ENCODE peak calls at places on chromosomes 11 and 22, in four cellular contexts. One of them, this sample, is unnamed.

GRCh38 chr11:6610591-6610990 is 1.4 kb downstream of the TAF10 start:
- DNase-seq in stimulated activated CD4-positive, alpha-beta T cell treated with anti-CD3 and anti-CD28 coated beads, Interleukin-15, amount 100 ng/mL, for 1 hour: no peak
- DNase-seq in HTR-8/SVneo: no peak
- DNase-seq in activated CD4-positive, alpha-beta T cell treated with anti-CD3 and anti-CD28 coated beads, Interleukin-2, amount 10 ng/mL, durations not matched to agents 7 days and 5 days: no peak
- DNase-seq in this sample: no peak

GRCh38 chr11:64591257-64592233 is 525 bp downstream of the SLC22A12 start:
- DNase-seq in activated CD4-positive, alpha-beta T cell treated with anti-CD3 and anti-CD28 coated beads, Interleukin-2, amount 10 ng/mL, durations not matched to agents 7 days and 5 days: no peak
- DNase-seq in stimulated activated CD4-positive, alpha-beta T cell treated with anti-CD3 and anti-CD28 coated beads, Interleukin-15, amount 100 ng/mL, for 1 hour: no peak
- DNase-seq in HTR-8/SVneo: no peak
- DNase-seq in this sample: no peak

GRCh38 chr11:74255741-74256369 is 55.6 kb downstream of the P4HA3 start:
- DNase-seq in stimulated activated CD4-positive, alpha-beta T cell treated with anti-CD3 and anti-CD28 coated beads, Interleukin-15, amount 100 ng/mL, for 1 hour: peak
- DNase-seq in HTR-8/SVneo: peak
- DNase-seq in activated CD4-positive, alpha-beta T cell treated with anti-CD3 and anti-CD28 coated beads, Interleukin-2, amount 10 ng/mL, durations not matched to agents 7 days and 5 days: peak
- DNase-seq in this sample: peak

GRCh38 chr22:20096574-20097420 is 16.8 kb downstream of the DGCR8 start:
- DNase-seq in stimulated activated CD4-positive, alpha-beta T cell treated with anti-CD3 and anti-CD28 coated beads, Interleukin-15, amount 100 ng/mL, for 1 hour: no peak
- DNase-seq in activated CD4-positive, alpha-beta T cell treated with anti-CD3 and anti-CD28 coated beads, Interleukin-2, amount 10 ng/mL, durations not matched to agents 7 days and 5 days: no peak
- DNase-seq in HTR-8/SVneo: no peak
- DNase-seq in this sample: no peak

GRCh38 chr11:62394825-62395538 is 23.9 kb upstream of the SCGB1A1 start:
- DNase-seq in activated CD4-positive, alpha-beta T cell treated with anti-CD3 and anti-CD28 coated beads, Interleukin-2, amount 10 ng/mL, durations not matched to agents 7 days and 5 days: peak
- DNase-seq in HTR-8/SVneo: peak
- DNase-seq in stimulated activated CD4-positive, alpha-beta T cell treated with anti-CD3 and anti-CD28 coated beads, Interleukin-15, amount 100 ng/mL, for 1 hour: no peak
- DNase-seq in this sample: peak

GRCh38 chr11:45052361-45052760 is 94.1 kb upstream of the PRDM11 start:
- DNase-seq in HTR-8/SVneo: no peak
- DNase-seq in activated CD4-positive, alpha-beta T cell treated with anti-CD3 and anti-CD28 coated beads, Interleukin-2, amount 10 ng/mL, durations not matched to agents 7 days and 5 days: no peak
- DNase-seq in stimulated activated CD4-positive, alpha-beta T cell treated with anti-CD3 and anti-CD28 coated beads, Interleukin-15, amount 100 ng/mL, for 1 hour: no peak
- DNase-seq in this sample: no peak

GRCh38 chr11:71332046-71332445 is 79.7 kb upstream of the SHANK2 start:
- DNase-seq in stimulated activated CD4-positive, alpha-beta T cell treated with anti-CD3 and anti-CD28 coated beads, Interleukin-15, amount 100 ng/mL, for 1 hour: no peak
- DNase-seq in activated CD4-positive, alpha-beta T cell treated with anti-CD3 and anti-CD28 coated beads, Interleukin-2, amount 10 ng/mL, durations not matched to agents 7 days and 5 days: no peak
- DNase-seq in HTR-8/SVneo: no peak
- DNase-seq in this sample: no peak

GRCh38 chr22:38257170-38257569 is 15.6 kb downstream of the TMEM184B start:
- DNase-seq in HTR-8/SVneo: no peak
- DNase-seq in activated CD4-positive, alpha-beta T cell treated with anti-CD3 and anti-CD28 coated beads, Interleukin-2, amount 10 ng/mL, durations not matched to agents 7 days and 5 days: no peak
- DNase-seq in stimulated activated CD4-positive, alpha-beta T cell treated with anti-CD3 and anti-CD28 coated beads, Interleukin-15, amount 100 ng/mL, for 1 hour: no peak
- DNase-seq in this sample: peak

GRCh38 chr11:117856892-117857291 is 19.6 kb downstream of the FXYD6 start:
- DNase-seq in stimulated activated CD4-positive, alpha-beta T cell treated with anti-CD3 and anti-CD28 coated beads, Interleukin-15, amount 100 ng/mL, for 1 hour: no peak
- DNase-seq in activated CD4-positive, alpha-beta T cell treated with anti-CD3 and anti-CD28 coated beads, Interleukin-2, amount 10 ng/mL, durations not matched to agents 7 days and 5 days: no peak
- DNase-seq in HTR-8/SVneo: no peak
- DNase-seq in this sample: no peak

GRCh38 chr11:128837627-128838026 is 29.5 kb downstream of the KCNJ1 start:
- DNase-seq in activated CD4-positive, alpha-beta T cell treated with anti-CD3 and anti-CD28 coated beads, Interleukin-2, amount 10 ng/mL, durations not matched to agents 7 days and 5 days: peak
- DNase-seq in stimulated activated CD4-positive, alpha-beta T cell treated with anti-CD3 and anti-CD28 coated beads, Interleukin-15, amount 100 ng/mL, for 1 hour: no peak
- DNase-seq in HTR-8/SVneo: no peak
- DNase-seq in this sample: no peak

GRCh38 chr11:46413755-46414465 is 22.3 kb upstream of the CHRM4 start:
- DNase-seq in HTR-8/SVneo: no peak
- DNase-seq in stimulated activated CD4-positive, alpha-beta T cell treated with anti-CD3 and anti-CD28 coated beads, Interleukin-15, amount 100 ng/mL, for 1 hour: no peak
- DNase-seq in activated CD4-positive, alpha-beta T cell treated with anti-CD3 and anti-CD28 coated beads, Interleukin-2, amount 10 ng/mL, durations not matched to agents 7 days and 5 days: peak
- DNase-seq in this sample: no peak

GRCh38 chr11:93773045-93773477 is 11.0 kb upstream of the MED17 start:
- DNase-seq in HTR-8/SVneo: no peak
- DNase-seq in stimulated activated CD4-positive, alpha-beta T cell treated with anti-CD3 and anti-CD28 coated beads, Interleukin-15, amount 100 ng/mL, for 1 hour: no peak
- DNase-seq in activated CD4-positive, alpha-beta T cell treated with anti-CD3 and anti-CD28 coated beads, Interleukin-2, amount 10 ng/mL, durations not matched to agents 7 days and 5 days: no peak
- DNase-seq in this sample: no peak

GRCh38 chr22:36727110-36727509 is 23.6 kb upstream of the CACNG2 start:
- DNase-seq in HTR-8/SVneo: no peak
- DNase-seq in activated CD4-positive, alpha-beta T cell treated with anti-CD3 and anti-CD28 coated beads, Interleukin-2, amount 10 ng/mL, durations not matched to agents 7 days and 5 days: no peak
- DNase-seq in stimulated activated CD4-positive, alpha-beta T cell treated with anti-CD3 and anti-CD28 coated beads, Interleukin-15, amount 100 ng/mL, for 1 hour: no peak
- DNase-seq in this sample: no peak

GRCh38 chr11:71446942-71447688 is 1.1 kb downstream of the DHCR7 start:
- DNase-seq in stimulated activated CD4-positive, alpha-beta T cell treated with anti-CD3 and anti-CD28 coated beads, Interleukin-15, amount 100 ng/mL, for 1 hour: no peak
- DNase-seq in HTR-8/SVneo: peak
- DNase-seq in activated CD4-positive, alpha-beta T cell treated with anti-CD3 and anti-CD28 coated beads, Interleukin-2, amount 10 ng/mL, durations not matched to agents 7 days and 5 days: no peak
- DNase-seq in this sample: no peak

GRCh38 chr22:29719894-29720645 is at the start of gene CABP7:
- DNase-seq in HTR-8/SVneo: no peak
- DNase-seq in stimulated activated CD4-positive, alpha-beta T cell treated with anti-CD3 and anti-CD28 coated beads, Interleukin-15, amount 100 ng/mL, for 1 hour: no peak
- DNase-seq in activated CD4-positive, alpha-beta T cell treated with anti-CD3 and anti-CD28 coated beads, Interleukin-2, amount 10 ng/mL, durations not matched to agents 7 days and 5 days: no peak
- DNase-seq in this sample: no peak

GRCh38 chr11:2912498-2912897 is 16.7 kb downstream of the PHLDA2 start:
- DNase-seq in stimulated activated CD4-positive, alpha-beta T cell treated with anti-CD3 and anti-CD28 coated beads, Interleukin-15, amount 100 ng/mL, for 1 hour: no peak
- DNase-seq in activated CD4-positive, alpha-beta T cell treated with anti-CD3 and anti-CD28 coated beads, Interleukin-2, amount 10 ng/mL, durations not matched to agents 7 days and 5 days: no peak
- DNase-seq in HTR-8/SVneo: peak
- DNase-seq in this sample: peak

GRCh38 chr11:92269021-92269420 is 44.4 kb downstream of the FAT3 start:
- DNase-seq in stimulated activated CD4-positive, alpha-beta T cell treated with anti-CD3 and anti-CD28 coated beads, Interleukin-15, amount 100 ng/mL, for 1 hour: no peak
- DNase-seq in HTR-8/SVneo: peak
- DNase-seq in activated CD4-positive, alpha-beta T cell treated with anti-CD3 and anti-CD28 coated beads, Interleukin-2, amount 10 ng/mL, durations not matched to agents 7 days and 5 days: no peak
- DNase-seq in this sample: peak

GRCh38 chr22:46542011-46542985 is 4.9 kb upstream of the CELSR1 start:
- DNase-seq in HTR-8/SVneo: peak
- DNase-seq in stimulated activated CD4-positive, alpha-beta T cell treated with anti-CD3 and anti-CD28 coated beads, Interleukin-15, amount 100 ng/mL, for 1 hour: peak
- DNase-seq in activated CD4-positive, alpha-beta T cell treated with anti-CD3 and anti-CD28 coated beads, Interleukin-2, amount 10 ng/mL, durations not matched to agents 7 days and 5 days: peak
- DNase-seq in this sample: peak

GRCh38 chr22:49914256-49914655 is 4.0 kb downstream of the ALG12 start:
- DNase-seq in stimulated activated CD4-positive, alpha-beta T cell treated with anti-CD3 and anti-CD28 coated beads, Interleukin-15, amount 100 ng/mL, for 1 hour: no peak
- DNase-seq in HTR-8/SVneo: no peak
- DNase-seq in activated CD4-positive, alpha-beta T cell treated with anti-CD3 and anti-CD28 coated beads, Interleukin-2, amount 10 ng/mL, durations not matched to agents 7 days and 5 days: no peak
- DNase-seq in this sample: no peak

GRCh38 chr11:102468636-102469195 is 16.2 kb upstream of the TMEM123 start:
- DNase-seq in HTR-8/SVneo: no peak
- DNase-seq in stimulated activated CD4-positive, alpha-beta T cell treated with anti-CD3 and anti-CD28 coated beads, Interleukin-15, amount 100 ng/mL, for 1 hour: no peak
- DNase-seq in activated CD4-positive, alpha-beta T cell treated with anti-CD3 and anti-CD28 coated beads, Interleukin-2, amount 10 ng/mL, durations not matched to agents 7 days and 5 days: no peak
- DNase-seq in this sample: no peak

GRCh38 chr11:34114471-34114870 is 9.0 kb downstream of the NAT10 start:
- DNase-seq in stimulated activated CD4-positive, alpha-beta T cell treated with anti-CD3 and anti-CD28 coated beads, Interleukin-15, amount 100 ng/mL, for 1 hour: no peak
- DNase-seq in activated CD4-positive, alpha-beta T cell treated with anti-CD3 and anti-CD28 coated beads, Interleukin-2, amount 10 ng/mL, durations not matched to agents 7 days and 5 days: no peak
- DNase-seq in HTR-8/SVneo: no peak
- DNase-seq in this sample: no peak

GRCh38 chr22:26894766-26895485 is 237.5 kb downstream of the MIAT start:
- DNase-seq in stimulated activated CD4-positive, alpha-beta T cell treated with anti-CD3 and anti-CD28 coated beads, Interleukin-15, amount 100 ng/mL, for 1 hour: no peak
- DNase-seq in HTR-8/SVneo: peak
- DNase-seq in activated CD4-positive, alpha-beta T cell treated with anti-CD3 and anti-CD28 coated beads, Interleukin-2, amount 10 ng/mL, durations not matched to agents 7 days and 5 days: no peak
- DNase-seq in this sample: peak

GRCh38 chr11:73040046-73040445 is 102.1 kb downstream of the FCHSD2 start:
- DNase-seq in HTR-8/SVneo: no peak
- DNase-seq in stimulated activated CD4-positive, alpha-beta T cell treated with anti-CD3 and anti-CD28 coated beads, Interleukin-15, amount 100 ng/mL, for 1 hour: no peak
- DNase-seq in activated CD4-positive, alpha-beta T cell treated with anti-CD3 and anti-CD28 coated beads, Interleukin-2, amount 10 ng/mL, durations not matched to agents 7 days and 5 days: no peak
- DNase-seq in this sample: no peak

GRCh38 chr11:23789200-23789853 is 707.5 kb upstream of the LUZP2 start:
- DNase-seq in activated CD4-positive, alpha-beta T cell treated with anti-CD3 and anti-CD28 coated beads, Interleukin-2, amount 10 ng/mL, durations not matched to agents 7 days and 5 days: no peak
- DNase-seq in stimulated activated CD4-positive, alpha-beta T cell treated with anti-CD3 and anti-CD28 coated beads, Interleukin-15, amount 100 ng/mL, for 1 hour: no peak
- DNase-seq in HTR-8/SVneo: no peak
- DNase-seq in this sample: no peak

GRCh38 chr11:75667831-75668507 is 869 bp downstream of the MAP6 start:
- DNase-seq in HTR-8/SVneo: peak
- DNase-seq in activated CD4-positive, alpha-beta T cell treated with anti-CD3 and anti-CD28 coated beads, Interleukin-2, amount 10 ng/mL, durations not matched to agents 7 days and 5 days: peak
- DNase-seq in stimulated activated CD4-positive, alpha-beta T cell treated with anti-CD3 and anti-CD28 coated beads, Interleukin-15, amount 100 ng/mL, for 1 hour: no peak
- DNase-seq in this sample: no peak

This sample was measured in amniotic stem cell.